ENCODE peak calls at places on chromosome 1, in four cellular contexts. Y is dermis blood vessel endothelial cell, U is T-cell, J is upper lobe of left lung. S is an unnamed sample.

GRCh38 chr1:44239337-44239960 is 26.2 kb downstream of the DMAP1 start:
- DNase-seq in U (no peak), J (peak), Y (peak), S (no peak)

GRCh38 chr1:100188617-100189016 is 10.6 kb upstream of the LRRC39 start:
- DNase-seq in J (no peak), Y (no peak), U (no peak), S (no peak)

GRCh38 chr1:47710075-47711071 is 272.5 kb downstream of the FOXD2 start:
- DNase-seq in Y (peak), U (peak), J (peak), S (peak)

GRCh38 chr1:208731976-208732821 is 488.0 kb upstream of the PLXNA2 start:
- DNase-seq in Y (peak), U (no peak), J (no peak), S (peak)

GRCh38 chr1:113392541-113392940 is 2.2 kb downstream of the MAGI3 start:
- DNase-seq in U (no peak), Y (no peak), J (no peak), S (no peak)

GRCh38 chr1:61043010-61043820 is 39.1 kb upstream of the NFIA start:
- DNase-seq in J (peak), U (peak), Y (peak), S (peak)

GRCh38 chr1:234836045-234836681 is 226.2 kb upstream of the IRF2BP2 start:
- DNase-seq in U (no peak), J (no peak), Y (no peak), S (peak)

GRCh38 chr1:47563206-47563605 is 125.4 kb downstream of the FOXD2 start:
- DNase-seq in Y (no peak), J (no peak), U (no peak), S (no peak)

GRCh38 chr1:71089536-71090270 is 8.9 kb upstream of the ZRANB2 start:
- DNase-seq in U (no peak), Y (no peak), J (no peak), S (no peak)

GRCh38 chr1:18415448-18415960 is 65.2 kb upstream of the KLHDC7A start:
- DNase-seq in J (no peak), Y (no peak), U (no peak), S (no peak)

GRCh38 chr1:240462766-240463410 is 149.1 kb downstream of the GREM2 start:
- DNase-seq in U (no peak), J (no peak), Y (no peak), S (no peak)

GRCh38 chr1:95041491-95042165 is 31.1 kb downstream of the ALG14 start:
- DNase-seq in U (no peak), J (no peak), Y (peak), S (peak)

GRCh38 chr1:119308130-119308529 is 60.5 kb upstream of the HAO2 start:
- DNase-seq in Y (no peak), J (no peak), U (no peak), S (no peak)

GRCh38 chr1:83547903-83548302 is 451.0 kb downstream of the TTLL7 start:
- DNase-seq in U (no peak), Y (no peak), J (no peak), S (no peak)

GRCh38 chr1:177185209-177185608 is 14.5 kb downstream of the BRINP2 start:
- DNase-seq in U (no peak), J (no peak), Y (peak), S (no peak)

GRCh38 chr1:169550294-169550693 is 36.0 kb downstream of the F5 start:
- DNase-seq in U (no peak), Y (peak), J (no peak), S (peak)

GRCh38 chr1:109248797-109249629 is at the start of gene CELSR2:
- DNase-seq in Y (peak), U (peak), J (peak), S (peak)